ENCODE peak calls at places on chromosome 2, in four cellular contexts. One of them, this sample, is unnamed.

GRCh38 chr2:24110660-24111303 is 12.4 kb downstream of the PFN4 start:
- DNase-seq in A549: peak; percentile 27
- DNase-seq in WTC11: no peak
- DNase-seq in HepG2: no peak
- DNase-seq in this sample: no peak

GRCh38 chr2:61015971-61016370 is 1.5 kb upstream of the PEX13 start:
- DNase-seq in A549: no peak
- DNase-seq in WTC11: no peak
- DNase-seq in HepG2: peak; percentile 47
- DNase-seq in this sample: no peak

GRCh38 chr2:27347641-27348040 is 8.9 kb downstream of the GTF3C2 start:
- DNase-seq in A549: no peak
- DNase-seq in WTC11: no peak
- DNase-seq in HepG2: no peak
- DNase-seq in this sample: no peak

GRCh38 chr2:69381337-69381737 is 5.7 kb downstream of the GFPT1 start:
- DNase-seq in A549: peak; percentile 72
- DNase-seq in WTC11: no peak
- DNase-seq in HepG2: no peak
- DNase-seq in this sample: no peak

GRCh38 chr2:27075219-27075871 is 3.1 kb upstream of the EMILIN1 start:
- DNase-seq in A549: no peak
- DNase-seq in WTC11: no peak
- DNase-seq in HepG2: no peak
- DNase-seq in this sample: peak; percentile 47

GRCh38 chr2:236675051-236675450 is 105.4 kb downstream of the ACKR3 start:
- DNase-seq in A549: no peak
- DNase-seq in WTC11: no peak
- DNase-seq in HepG2: no peak
- DNase-seq in this sample: no peak

GRCh38 chr2:102478686-102479470 is 5.9 kb downstream of the SLC9A4 start:
- DNase-seq in A549: no peak
- DNase-seq in WTC11: peak; percentile 48
- DNase-seq in HepG2: no peak
- DNase-seq in this sample: no peak

GRCh38 chr2:102735431-102736130 is 26.2 kb upstream of the TMEM182 start:
- DNase-seq in A549: no peak
- DNase-seq in WTC11: no peak
- DNase-seq in HepG2: peak; percentile 57
- DNase-seq in this sample: no peak

GRCh38 chr2:134470561-134471168 is 216.8 kb downstream of the MGAT5 start:
- DNase-seq in A549: no peak
- DNase-seq in WTC11: no peak
- DNase-seq in HepG2: no peak
- DNase-seq in this sample: no peak

GRCh38 chr2:190529486-190530104 is 4.9 kb downstream of the NEMP2 start:
- DNase-seq in A549: no peak
- DNase-seq in WTC11: no peak
- DNase-seq in HepG2: no peak
- DNase-seq in this sample: no peak

GRCh38 chr2:74387346-74387745 is 7.2 kb upstream of the DCTN1 start:
- DNase-seq in A549: no peak
- DNase-seq in WTC11: no peak
- DNase-seq in HepG2: no peak
- DNase-seq in this sample: no peak

GRCh38 chr2:237968048-237968862 is 1.4 kb downstream of the UBE2F start:
- DNase-seq in A549: peak; percentile 31
- DNase-seq in WTC11: no peak
- DNase-seq in HepG2: peak; percentile 35
- DNase-seq in this sample: no peak

GRCh38 chr2:161990741-161991140 is 83.3 kb downstream of the DPP4 start:
- DNase-seq in A549: peak; percentile 32
- DNase-seq in WTC11: no peak
- DNase-seq in HepG2: peak; percentile 62
- DNase-seq in this sample: no peak

GRCh38 chr2:96116424-96116878 is at the start of gene ADRA2B:
- DNase-seq in A549: peak; percentile 48
- DNase-seq in WTC11: peak; percentile 85
- DNase-seq in HepG2: no peak
- DNase-seq in this sample: peak; percentile 94

GRCh38 chr2:111617299-111617803 is 266.6 kb downstream of the ANAPC1 start:
- DNase-seq in A549: peak; percentile 27
- DNase-seq in WTC11: no peak
- DNase-seq in HepG2: peak; percentile 85
- DNase-seq in this sample: no peak

GRCh38 chr2:128350736-128351135 is 32.1 kb upstream of the HS6ST1 start:
- DNase-seq in A549: no peak
- DNase-seq in WTC11: no peak
- DNase-seq in HepG2: no peak
- DNase-seq in this sample: no peak

GRCh38 chr2:107936427-107937359 is 49.6 kb upstream of the SLC5A7 start:
- DNase-seq in A549: peak; percentile 11
- DNase-seq in WTC11: peak; percentile 21
- DNase-seq in HepG2: peak; percentile 10
- DNase-seq in this sample: peak; percentile 28

GRCh38 chr2:61671561-61672315 is 133.6 kb upstream of the XPO1 start:
- DNase-seq in A549: no peak
- DNase-seq in WTC11: no peak
- DNase-seq in HepG2: peak; percentile 39
- DNase-seq in this sample: no peak

GRCh38 chr2:79620679-79621078 is 107.8 kb downstream of the CTNNA2 start:
- DNase-seq in A549: peak; percentile 29
- DNase-seq in WTC11: no peak
- DNase-seq in HepG2: no peak
- DNase-seq in this sample: no peak

GRCh38 chr2:64488050-64488974 is 34.4 kb downstream of the LGALSL start:
- DNase-seq in A549: peak; percentile 71
- DNase-seq in WTC11: peak; percentile 91
- DNase-seq in HepG2: peak; percentile 47
- DNase-seq in this sample: peak; percentile 78

GRCh38 chr2:43958397-43959275 is 37.2 kb downstream of the LRPPRC start:
- DNase-seq in A549: no peak
- DNase-seq in WTC11: no peak
- DNase-seq in HepG2: no peak
- DNase-seq in this sample: no peak

GRCh38 chr2:127630409-127631183 is 15.4 kb upstream of the GPR17 start:
- DNase-seq in A549: no peak
- DNase-seq in WTC11: no peak
- DNase-seq in HepG2: no peak
- DNase-seq in this sample: no peak

GRCh38 chr2:186820303-186820702 is 28.7 kb downstream of the ZSWIM2 start:
- DNase-seq in A549: no peak
- DNase-seq in WTC11: no peak
- DNase-seq in HepG2: no peak
- DNase-seq in this sample: no peak

GRCh38 chr2:233854241-233854981 is at the start of gene HJURP:
- DNase-seq in A549: peak; percentile 97
- DNase-seq in WTC11: peak; percentile 93
- DNase-seq in HepG2: peak; percentile 97
- DNase-seq in this sample: peak; percentile 98
- TF ChIP-seq NR3C1 in A549: no peak
- TF ChIP-seq NR3C1 in WTC11: no peak
- TF ChIP-seq NR3C1 in HepG2: no peak
- TF ChIP-seq NR3C1 in this sample: no peak

DNA sequence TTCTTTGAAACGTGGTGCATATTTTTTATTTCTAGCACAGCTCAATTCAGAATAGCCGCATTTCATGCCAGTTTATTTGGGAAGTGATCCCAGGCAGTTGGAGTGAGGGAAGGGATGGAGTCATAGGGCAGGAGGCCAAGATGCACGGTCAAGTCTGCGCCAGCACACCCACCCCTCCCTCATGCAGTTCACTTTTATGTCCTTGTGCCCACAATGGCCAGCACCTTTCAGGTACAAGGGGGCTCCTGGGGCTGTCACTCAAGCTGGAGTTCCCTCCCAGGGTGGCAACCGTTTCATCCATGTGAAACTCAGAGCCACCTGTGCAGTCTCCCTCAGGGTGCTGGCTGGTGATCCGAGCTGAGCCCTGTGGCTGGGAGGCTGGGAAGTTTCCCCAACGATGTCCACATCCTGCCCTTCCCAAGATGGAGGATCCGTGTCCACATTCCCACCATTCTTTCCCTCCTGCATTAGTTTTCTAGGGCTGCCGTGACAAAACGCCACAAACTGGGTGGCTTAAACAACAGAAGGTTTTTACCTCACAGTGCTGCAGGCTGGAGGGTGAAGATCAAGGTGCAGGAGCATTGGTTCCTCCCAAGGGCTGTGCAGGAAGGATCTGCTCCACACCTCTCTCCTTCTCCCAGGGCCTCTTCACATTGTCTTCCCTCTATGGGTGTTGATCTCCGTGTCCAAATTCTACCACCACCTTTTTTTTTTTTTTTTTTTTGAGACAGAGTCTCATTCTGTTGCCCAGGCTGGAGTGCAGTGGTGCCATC is 68.4 kb upstream of the ITGA6 start:
- DNase-seq in A549: no peak
- DNase-seq in WTC11: no peak
- DNase-seq in HepG2: no peak
- DNase-seq in this sample: no peak
- TF ChIP-seq NR3C1 in A549: no peak
- TF ChIP-seq NR3C1 in WTC11: no peak
- TF ChIP-seq NR3C1 in HepG2: no peak
- TF ChIP-seq NR3C1 in this sample: no peak

GRCh38 chr2:42046819-42047487 is 868 bp upstream of the PKDCC start:
- DNase-seq in A549: no peak
- DNase-seq in WTC11: peak; percentile 82
- DNase-seq in HepG2: peak; percentile 58
- DNase-seq in this sample: no peak
- TF ChIP-seq NR3C1 in A549: no peak
- TF ChIP-seq NR3C1 in WTC11: no peak
- TF ChIP-seq NR3C1 in HepG2: no peak
- TF ChIP-seq NR3C1 in this sample: no peak

GRCh38 chr2:71066856-71067255 is 1.6 kb upstream of the NAGK start:
- DNase-seq in A549: no peak
- DNase-seq in WTC11: no peak
- DNase-seq in HepG2: no peak
- DNase-seq in this sample: no peak
- TF ChIP-seq NR3C1 in A549: no peak
- TF ChIP-seq NR3C1 in WTC11: no peak
- TF ChIP-seq NR3C1 in HepG2: no peak
- TF ChIP-seq NR3C1 in this sample: no peak

GRCh38 chr2:218125626-218126080 is at the start of gene CXCR2:
- DNase-seq in A549: no peak
- DNase-seq in WTC11: no peak
- DNase-seq in HepG2: no peak
- DNase-seq in this sample: no peak
- TF ChIP-seq NR3C1 in A549: no peak
- TF ChIP-seq NR3C1 in WTC11: no peak
- TF ChIP-seq NR3C1 in HepG2: no peak
- TF ChIP-seq NR3C1 in this sample: no peak

GRCh38 chr2:10947005-10947440 is 35.3 kb downstream of the KCNF1 start:
- DNase-seq in A549: no peak
- DNase-seq in WTC11: no peak
- DNase-seq in HepG2: no peak
- DNase-seq in this sample: no peak
- TF ChIP-seq NR3C1 in A549: no peak
- TF ChIP-seq NR3C1 in WTC11: no peak
- TF ChIP-seq NR3C1 in HepG2: no peak
- TF ChIP-seq NR3C1 in this sample: no peak

GRCh38 chr2:168583064-168583709 is 127.1 kb downstream of the CERS6 start:
- DNase-seq in A549: no peak
- DNase-seq in WTC11: no peak
- DNase-seq in HepG2: no peak
- DNase-seq in this sample: no peak
- TF ChIP-seq NR3C1 in A549: no peak
- TF ChIP-seq NR3C1 in WTC11: no peak
- TF ChIP-seq NR3C1 in HepG2: no peak
- TF ChIP-seq NR3C1 in this sample: no peak